ENCODE peak calls at places on chromosomes 6 and 20, in seven cellular contexts. One of them, this sample, is unnamed.
A peak's percentile ranks its signal among the peaks of the same experiment; 100 is the strongest.

GRCh38 chr6:81669445-81669844 is 83.0 kb downstream of the TENT5A start:
- DNase-seq in GM23338: no peak
- DNase-seq in mammary epithelial cell: no peak
- DNase-seq in GM23248: peak; percentile 1
- DNase-seq in HCT116: no peak
- DNase-seq in K562: no peak
- DNase-seq in hepatocyte: no peak
- DNase-seq in this sample: no peak

GRCh38 chr6:32175322-32175710 is 568 bp downstream of the AGPAT1 start:
- DNase-seq in GM23338: peak; percentile 30
- DNase-seq in mammary epithelial cell: no peak
- DNase-seq in GM23248: peak; percentile 18
- DNase-seq in HCT116: no peak
- DNase-seq in K562: no peak
- DNase-seq in hepatocyte: no peak
- DNase-seq in this sample: no peak

GRCh38 chr6:8526619-8527018 is 91.3 kb upstream of the SLC35B3 start:
- DNase-seq in GM23338: peak; percentile 25
- DNase-seq in mammary epithelial cell: no peak
- DNase-seq in GM23248: no peak
- DNase-seq in HCT116: no peak
- DNase-seq in K562: no peak
- DNase-seq in hepatocyte: no peak
- DNase-seq in this sample: no peak

GRCh38 chr6:106557837-106558236 is 71.5 kb downstream of the RTN4IP1 start:
- DNase-seq in GM23338: no peak
- DNase-seq in mammary epithelial cell: no peak
- DNase-seq in GM23248: peak; percentile 48
- DNase-seq in HCT116: no peak
- DNase-seq in K562: no peak
- DNase-seq in hepatocyte: no peak
- DNase-seq in this sample: no peak

GRCh38 chr20:33882018-33882417 is 70.9 kb downstream of the CHMP4B start:
- DNase-seq in GM23338: no peak
- DNase-seq in mammary epithelial cell: no peak
- DNase-seq in GM23248: no peak
- DNase-seq in HCT116: no peak
- DNase-seq in K562: no peak
- DNase-seq in hepatocyte: no peak
- DNase-seq in this sample: no peak

GRCh38 chr6:155301867-155302266 is 12.4 kb downstream of the TFB1M start:
- DNase-seq in GM23338: peak; percentile 10
- DNase-seq in mammary epithelial cell: no peak
- DNase-seq in GM23248: peak; percentile 8
- DNase-seq in HCT116: no peak
- DNase-seq in K562: no peak
- DNase-seq in hepatocyte: no peak
- DNase-seq in this sample: peak; percentile 63

GRCh38 chr6:131023834-131024504 is 39.1 kb downstream of the EPB41L2 start:
- DNase-seq in GM23338: no peak
- DNase-seq in mammary epithelial cell: peak; percentile 80
- DNase-seq in GM23248: peak; percentile 74
- DNase-seq in HCT116: peak; percentile 3
- DNase-seq in K562: no peak
- DNase-seq in hepatocyte: no peak
- DNase-seq in this sample: peak; percentile 89

GRCh38 chr6:112511441-112511840 is 164.3 kb downstream of the RFPL4B start:
- DNase-seq in GM23338: no peak
- DNase-seq in mammary epithelial cell: peak; percentile 59
- DNase-seq in GM23248: peak; percentile 2
- DNase-seq in HCT116: peak; percentile 41
- DNase-seq in K562: no peak
- DNase-seq in hepatocyte: peak; percentile 9
- DNase-seq in this sample: no peak

GRCh38 chr20:36064661-36065426 is 89.7 kb upstream of the EPB41L1 start:
- DNase-seq in GM23338: peak; percentile 94
- DNase-seq in mammary epithelial cell: peak; percentile 85
- DNase-seq in GM23248: peak; percentile 93
- DNase-seq in HCT116: no peak
- DNase-seq in K562: peak; percentile 98
- DNase-seq in hepatocyte: peak; percentile 96
- DNase-seq in this sample: peak; percentile 78

GRCh38 chr6:74068945-74069570 is 373.1 kb downstream of the CD109 start:
- DNase-seq in GM23338: no peak
- DNase-seq in mammary epithelial cell: no peak
- DNase-seq in GM23248: peak; percentile 86
- DNase-seq in HCT116: no peak
- DNase-seq in K562: no peak
- DNase-seq in hepatocyte: no peak
- DNase-seq in this sample: peak; percentile 65

GRCh38 chr6:63802606-63803206 is 167.1 kb downstream of the PHF3 start:
- DNase-seq in GM23338: peak; percentile 16
- DNase-seq in mammary epithelial cell: no peak
- DNase-seq in GM23248: peak; percentile 60
- DNase-seq in HCT116: no peak
- DNase-seq in K562: peak; percentile 11
- DNase-seq in hepatocyte: no peak
- DNase-seq in this sample: peak; percentile 17

GRCh38 chr6:140178550-140179334 is 804.3 kb upstream of the CITED2 start:
- DNase-seq in GM23338: no peak
- DNase-seq in mammary epithelial cell: peak; percentile 47
- DNase-seq in GM23248: peak; percentile 84
- DNase-seq in HCT116: no peak
- DNase-seq in K562: no peak
- DNase-seq in hepatocyte: no peak
- DNase-seq in this sample: peak; percentile 44

DNA sequence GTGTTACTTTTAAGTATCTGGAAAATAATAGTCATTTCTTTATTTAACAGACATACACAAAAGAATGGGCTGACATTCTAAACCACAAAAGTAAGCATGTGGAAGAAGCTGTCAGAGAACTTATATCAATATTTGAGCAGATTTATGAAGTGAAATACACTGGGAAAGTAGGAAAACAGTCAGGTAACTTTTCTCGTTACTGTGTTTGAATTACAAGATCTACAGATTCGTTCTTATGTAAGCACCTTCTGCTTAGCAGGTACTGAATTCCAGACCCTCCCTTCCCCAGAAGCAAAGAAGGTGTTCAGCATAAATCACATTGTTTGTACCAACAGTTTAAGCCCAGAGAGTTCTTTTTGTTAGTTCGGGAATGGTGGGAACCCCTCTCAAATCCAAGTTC is 88.0 kb downstream of the DNAH8 start:
- DNase-seq in GM23338: no peak
- DNase-seq in mammary epithelial cell: no peak
- DNase-seq in GM23248: no peak
- DNase-seq in HCT116: no peak
- DNase-seq in K562: no peak
- DNase-seq in hepatocyte: no peak
- DNase-seq in this sample: no peak
- H2AFZ ChIP-seq in GM23338: no peak overlapping the region
- H2AFZ ChIP-seq in mammary epithelial cell: no peak overlapping the region
- H2AFZ ChIP-seq in GM23248: no peak overlapping the region
- H2AFZ ChIP-seq in HCT116: no peak overlapping the region
- H2AFZ ChIP-seq in K562: no peak overlapping the region
- H2AFZ ChIP-seq in hepatocyte: no peak overlapping the region
- H2AFZ ChIP-seq in this sample: no peak overlapping the region

GRCh38 chr20:21398109-21398480 is 769 bp upstream of the NKX2-4 start:
- DNase-seq in GM23338: no peak
- DNase-seq in mammary epithelial cell: no peak
- DNase-seq in GM23248: no peak
- DNase-seq in HCT116: no peak
- DNase-seq in K562: no peak
- DNase-seq in hepatocyte: no peak
- DNase-seq in this sample: no peak
- TF ChIP-seq EZH2 in GM23338: peak; percentile 12
- TF ChIP-seq EZH2 in mammary epithelial cell: no peak
- TF ChIP-seq EZH2 in GM23248: peak; percentile 56
- TF ChIP-seq EZH2 in HCT116: no peak
- TF ChIP-seq EZH2 in K562: no peak
- TF ChIP-seq EZH2 in hepatocyte: no peak
- TF ChIP-seq EZH2 in this sample: no peak

GRCh38 chr6:19444041-19444440 is 393.1 kb upstream of the ID4 start:
- DNase-seq in GM23338: no peak
- DNase-seq in mammary epithelial cell: no peak
- DNase-seq in GM23248: no peak
- DNase-seq in HCT116: no peak
- DNase-seq in K562: no peak
- DNase-seq in hepatocyte: no peak
- DNase-seq in this sample: no peak
- H2AFZ ChIP-seq in GM23338: no peak overlapping the region
- H2AFZ ChIP-seq in mammary epithelial cell: no peak overlapping the region
- H2AFZ ChIP-seq in GM23248: no peak overlapping the region
- H2AFZ ChIP-seq in HCT116: no peak overlapping the region
- H2AFZ ChIP-seq in K562: no peak overlapping the region
- H2AFZ ChIP-seq in hepatocyte: no peak overlapping the region
- H2AFZ ChIP-seq in this sample: no peak overlapping the region

GRCh38 chr20:59525500-59526241 is 78.7 kb upstream of the PHACTR3 start:
- DNase-seq in GM23338: peak; percentile 90
- DNase-seq in mammary epithelial cell: peak; percentile 19
- DNase-seq in GM23248: peak; percentile 69
- DNase-seq in HCT116: peak; percentile 29
- DNase-seq in K562: peak; percentile 49
- DNase-seq in hepatocyte: peak; percentile 80
- DNase-seq in this sample: peak; percentile 26
- TF ChIP-seq EZH2 in GM23338: no peak
- TF ChIP-seq EZH2 in mammary epithelial cell: no peak
- TF ChIP-seq EZH2 in GM23248: no peak
- TF ChIP-seq EZH2 in HCT116: no peak
- TF ChIP-seq EZH2 in K562: no peak
- TF ChIP-seq EZH2 in hepatocyte: peak; percentile 12
- TF ChIP-seq EZH2 in this sample: no peak

GRCh38 chr6:132401941-132402275 is 633 bp upstream of the MOXD1 start:
- DNase-seq in GM23338: peak; percentile 51
- DNase-seq in mammary epithelial cell: no peak
- DNase-seq in GM23248: peak; percentile 40
- DNase-seq in HCT116: no peak
- DNase-seq in K562: no peak
- DNase-seq in hepatocyte: no peak
- DNase-seq in this sample: no peak

GRCh38 chr6:132399376-132400074 is 1.8 kb downstream of the MOXD1 start:
- DNase-seq in GM23338: no peak
- DNase-seq in mammary epithelial cell: peak; percentile 49
- DNase-seq in GM23248: peak; percentile 73
- DNase-seq in HCT116: no peak
- DNase-seq in K562: no peak
- DNase-seq in hepatocyte: no peak
- DNase-seq in this sample: peak; percentile 61

GRCh38 chr6:132404330-132404729 is 3.1 kb upstream of the MOXD1 start:
- DNase-seq in GM23338: no peak
- DNase-seq in mammary epithelial cell: no peak
- DNase-seq in GM23248: no peak
- DNase-seq in HCT116: no peak
- DNase-seq in K562: no peak
- DNase-seq in hepatocyte: no peak
- DNase-seq in this sample: no peak

GRCh38 chr6:132400641-132401119 is 595 bp downstream of the MOXD1 start:
- DNase-seq in GM23338: peak; percentile 55
- DNase-seq in mammary epithelial cell: no peak
- DNase-seq in GM23248: peak; percentile 64
- DNase-seq in HCT116: no peak
- DNase-seq in K562: no peak
- DNase-seq in hepatocyte: peak; percentile 16
- DNase-seq in this sample: no peak

DNA sequence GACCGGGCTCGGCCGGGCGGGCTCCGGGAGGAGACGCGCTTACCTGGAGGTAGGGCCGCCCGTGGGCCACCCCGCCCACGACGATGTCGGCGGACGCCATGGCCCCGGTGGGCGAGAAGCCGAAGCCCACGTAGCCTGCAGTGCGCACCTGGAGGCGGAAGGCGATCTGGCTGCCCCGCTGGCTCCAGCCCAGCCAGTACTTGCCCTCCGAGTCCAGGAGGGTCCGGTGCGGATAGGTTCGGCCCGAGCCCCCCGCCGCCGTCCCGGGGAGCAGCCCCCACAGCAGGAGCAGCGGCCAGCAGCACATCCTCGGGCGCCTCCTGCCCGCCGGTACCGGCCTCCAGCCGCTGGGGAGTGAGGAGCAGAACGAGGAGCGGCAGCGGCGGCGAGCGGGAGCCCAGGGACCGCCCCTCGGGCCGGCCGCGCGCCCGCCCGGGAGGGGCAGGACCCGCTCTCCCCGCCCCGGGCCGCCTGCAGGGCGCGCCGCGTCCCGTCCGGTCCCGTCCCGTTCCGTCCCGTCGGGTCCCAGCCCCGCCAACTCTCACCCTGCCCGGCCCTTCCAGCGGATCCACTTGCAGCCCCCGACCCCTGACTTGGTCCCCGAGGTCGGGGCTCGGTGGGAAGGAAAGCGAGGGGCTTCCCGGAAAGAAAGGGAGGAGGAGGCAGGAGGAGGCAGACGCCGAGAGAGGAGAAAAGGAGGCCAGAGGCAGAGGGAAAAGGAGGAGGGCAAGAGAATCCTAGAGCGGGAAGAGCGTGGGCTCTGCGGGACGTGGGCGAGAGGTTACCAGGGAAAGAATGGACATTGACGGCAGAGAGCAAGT is at the start of gene MOXD1:
- DNase-seq in GM23338: peak; percentile 78
- DNase-seq in mammary epithelial cell: peak; percentile 35
- DNase-seq in GM23248: peak; percentile 90
- DNase-seq in HCT116: no peak
- DNase-seq in K562: peak; percentile 15
- DNase-seq in hepatocyte: peak; percentile 76
- DNase-seq in this sample: peak; percentile 58
- H2AFZ ChIP-seq in GM23338: peak within 1 kb of the TSS; percentile 99
- H2AFZ ChIP-seq in mammary epithelial cell: peak within 1 kb of the TSS; percentile 97
- H2AFZ ChIP-seq in GM23248: peak within 1 kb of the TSS; percentile 90
- H2AFZ ChIP-seq in HCT116: no peak within 1 kb of the TSS
- H2AFZ ChIP-seq in K562: no peak within 1 kb of the TSS
- H2AFZ ChIP-seq in hepatocyte: peak within 1 kb of the TSS; percentile 88
- H2AFZ ChIP-seq in this sample: peak within 1 kb of the TSS; percentile 93

This sample was measured in fibroblast of lung.